ENCODE peak calls at places on chromosomes 4 and X, in eight cellular contexts. W is fibroblast of lung, P is heart left ventricle, U is neural crest cell, V is Calu3, B is uterus, K is SHP77, J is NCI-H1417. T is an unnamed sample.

GRCh38 chrX:9677098-9677739 is 88.4 kb downstream of the GPR143 start:
- DNase-seq in W (peak), P (peak), U (no peak), V (no peak), B (peak), K (no peak), J (no peak), T (no peak)

GRCh38 chr4:39032218-39033085 is at the start of gene TMEM156:
- DNase-seq in W (no peak), P (no peak), U (no peak), V (no peak), B (no peak), K (no peak), J (peak), T (no peak)

GRCh38 chr4:17814140-17814539 is 3.4 kb downstream of the NCAPG start:
- DNase-seq in W (peak), P (no peak), U (no peak), V (no peak), B (no peak), K (no peak), J (no peak), T (peak)

GRCh38 chrX:142250502-142250901 is 45.4 kb upstream of the MAGEC2 start:
- DNase-seq in W (no peak), P (no peak), U (no peak), V (no peak), B (no peak), K (no peak), J (no peak), T (no peak)

GRCh38 chr4:37670249-37670648 is 15.9 kb downstream of the RELL1 start:
- DNase-seq in W (no peak), P (no peak), U (no peak), V (no peak), B (no peak), K (no peak), J (no peak), T (no peak)

GRCh38 chr4:89784686-89785227 is 52.2 kb downstream of the SNCA start:
- DNase-seq in W (no peak), P (no peak), U (no peak), V (no peak), B (no peak), K (no peak), J (no peak), T (no peak)

GRCh38 chr4:15568814-15569213 is 86.3 kb downstream of the FBXL5 start:
- DNase-seq in W (peak), P (no peak), U (no peak), V (no peak), B (no peak), K (no peak), J (no peak), T (no peak)

GRCh38 chr4:155304375-155304774 is 72.4 kb downstream of the MAP9 start:
- DNase-seq in W (no peak), P (no peak), U (no peak), V (peak), B (no peak), K (no peak), J (no peak), T (no peak)

GRCh38 chr4:177444911-177445736 is 2.9 kb upstream of the AGA start:
- DNase-seq in W (no peak), P (no peak), U (no peak), V (no peak), B (no peak), K (no peak), J (no peak), T (no peak)

GRCh38 chr4:185399466-185399865 is 2.8 kb downstream of the ANKRD37 start:
- DNase-seq in W (no peak), P (no peak), U (no peak), V (no peak), B (no peak), K (no peak), J (peak), T (no peak)

GRCh38 chrX:148024425-148025148 is 43.5 kb downstream of the FMR1NB start:
- DNase-seq in W (no peak), P (no peak), U (no peak), V (no peak), B (no peak), K (no peak), J (no peak), T (no peak)

GRCh38 chrX:126137899-126138298 is 28.2 kb downstream of the DCAF12L2 start:
- DNase-seq in W (no peak), P (no peak), U (no peak), V (no peak), B (no peak), K (no peak), J (peak), T (no peak)

GRCh38 chr4:1329408-1330371 is 17.3 kb upstream of the UVSSA start:
- DNase-seq in W (peak), P (no peak), U (no peak), V (peak), B (no peak), K (no peak), J (no peak), T (no peak)

GRCh38 chrX:38375888-38376287 is 23.5 kb downstream of the OTC start:
- DNase-seq in W (no peak), P (no peak), U (peak), V (peak), B (no peak), K (peak), J (no peak), T (no peak)

GRCh38 chr4:79141530-79141929 is 184.3 kb downstream of the NAA11 start:
- DNase-seq in W (peak), P (no peak), U (no peak), V (peak), B (no peak), K (no peak), J (no peak), T (no peak)

GRCh38 chrX:10781847-10782530 is 161.6 kb upstream of the MID1 start:
- DNase-seq in W (peak), P (no peak), U (no peak), V (no peak), B (no peak), K (no peak), J (peak), T (no peak)

GRCh38 chr4:35818520-35818919 is 425.8 kb downstream of the ARAP2 start:
- DNase-seq in W (no peak), P (no peak), U (no peak), V (no peak), B (no peak), K (no peak), J (no peak), T (no peak)

GRCh38 chrX:69538321-69538876 is 34.3 kb downstream of the NALF2 start:
- DNase-seq in W (peak), P (peak), U (peak), V (peak), B (peak), K (no peak), J (peak), T (no peak)

GRCh38 chr4:152266831-152267480 is 268.9 kb downstream of the FBXW7 start:
- DNase-seq in W (no peak), P (no peak), U (no peak), V (no peak), B (no peak), K (no peak), J (no peak), T (no peak)

GRCh38 chrX:10071451-10072163 is 85.2 kb upstream of the CLCN4 start:
- DNase-seq in W (no peak), P (no peak), U (no peak), V (no peak), B (no peak), K (peak), J (peak), T (no peak)

GRCh38 chr4:63106600-63106999 is 1302.7 kb downstream of the TECRL start:
- DNase-seq in W (no peak), P (no peak), U (no peak), V (no peak), B (no peak), K (no peak), J (no peak), T (no peak)

GRCh38 chr4:150402968-150403367 is 179.0 kb upstream of the MAB21L2 start:
- DNase-seq in W (peak), P (peak), U (no peak), V (peak), B (no peak), K (peak), J (peak), T (no peak)

GRCh38 chr4:85929926-85930325 is 429.9 kb downstream of the MAPK10 start:
- DNase-seq in W (no peak), P (no peak), U (no peak), V (peak), B (no peak), K (peak), J (peak), T (no peak)

GRCh38 chrX:12439396-12439795 is 301.1 kb downstream of the FRMPD4 start:
- DNase-seq in W (no peak), P (no peak), U (no peak), V (no peak), B (no peak), K (no peak), J (no peak), T (no peak)

GRCh38 chr4:23934915-23935314 is 45.1 kb upstream of the PPARGC1A start:
- DNase-seq in W (peak), P (peak), U (no peak), V (peak), B (no peak), K (no peak), J (no peak), T (no peak)

GRCh38 chrX:129755779-129756650 is 17.2 kb downstream of the XPNPEP2 start:
- DNase-seq in W (no peak), P (no peak), U (no peak), V (no peak), B (no peak), K (no peak), J (no peak), T (no peak)

GRCh38 chrX:103913356-103914020 is 48.9 kb upstream of the TMSB15B start:
- DNase-seq in W (peak), P (no peak), U (no peak), V (no peak), B (no peak), K (no peak), J (no peak), T (no peak)